ENCODE peak calls at places on chromosomes 7 and 10, in nine cellular contexts. U, X, B, C, P, R, D, M and G are unnamed samples.

GRCh38 chr7:5594616-5595544 is 171.2 kb upstream of the TNRC18 start:
- DNase-seq in U (no peak), X (no peak), B (no peak), C (no peak), P (no peak), R (no peak), D (no peak), M (peak), G (no peak)

GRCh38 chr7:66542528-66543373 is 85.9 kb upstream of the KCTD7 start:
- DNase-seq in U (no peak), X (no peak), B (no peak), C (no peak), P (no peak), R (peak), D (no peak), M (no peak), G (no peak)

GRCh38 chr7:86222806-86223205 is 420.9 kb upstream of the GRM3 start:
- DNase-seq in U (no peak), X (no peak), B (no peak), C (no peak), P (no peak), R (no peak), D (no peak), M (no peak), G (no peak)

GRCh38 chr10:4677296-4678021 is 148.5 kb upstream of the AKR1E2 start:
- DNase-seq in U (no peak), X (no peak), B (no peak), C (no peak), P (no peak), R (peak), D (no peak), M (no peak), G (no peak)

GRCh38 chr10:89548673-89549072 is 13.3 kb upstream of the SLC16A12 start:
- DNase-seq in U (no peak), X (no peak), B (no peak), C (no peak), P (no peak), R (no peak), D (no peak), M (no peak), G (no peak)

GRCh38 chr7:64832136-64832535 is 37.9 kb downstream of the ZNF138 start:
- DNase-seq in U (no peak), X (no peak), B (no peak), C (no peak), P (no peak), R (no peak), D (no peak), M (no peak), G (no peak)

GRCh38 chr7:2103071-2103898 is 129.5 kb downstream of the MAD1L1 start:
- DNase-seq in U (no peak), X (no peak), B (no peak), C (no peak), P (no peak), R (no peak), D (no peak), M (no peak), G (no peak)

GRCh38 chr10:3480281-3480999 is 304.6 kb downstream of the KLF6 start:
- DNase-seq in U (no peak), X (no peak), B (no peak), C (no peak), P (no peak), R (no peak), D (no peak), M (no peak), G (no peak)

GRCh38 chr7:12633589-12633988 is 53.8 kb upstream of the ARL4A start:
- DNase-seq in U (no peak), X (no peak), B (no peak), C (no peak), P (no peak), R (no peak), D (no peak), M (no peak), G (no peak)

GRCh38 chr10:74047304-74047703 is 49.4 kb downstream of the VCL start:
- DNase-seq in U (no peak), X (no peak), B (no peak), C (no peak), P (no peak), R (peak), D (no peak), M (no peak), G (no peak)